ENCODE peak calls at places on chromosomes 2 and 18, in four cellular contexts. One of them, this sample, is unnamed.

GRCh38 chr2:1887915-1888314 is 143.6 kb upstream of the PXDN start:
- DNase-seq in GM20000: no peak
- DNase-seq in H7: peak
- DNase-seq in B cell: no peak
- DNase-seq in this sample: no peak

GRCh38 chr2:235373171-235373570 is 120.7 kb upstream of the AGAP1 start:
- DNase-seq in GM20000: no peak
- DNase-seq in H7: no peak
- DNase-seq in B cell: no peak
- DNase-seq in this sample: no peak

GRCh38 chr2:211144078-211144477 is 587.7 kb downstream of the CPS1 start:
- DNase-seq in GM20000: no peak
- DNase-seq in H7: no peak
- DNase-seq in B cell: no peak
- DNase-seq in this sample: no peak

GRCh38 chr2:71067567-71068217 is 756 bp upstream of the NAGK start:
- DNase-seq in GM20000: no peak
- DNase-seq in H7: peak
- DNase-seq in B cell: no peak
- DNase-seq in this sample: no peak

GRCh38 chr2:12051831-12052230 is 305.4 kb downstream of the LPIN1 start:
- DNase-seq in GM20000: no peak
- DNase-seq in H7: no peak
- DNase-seq in B cell: no peak
- DNase-seq in this sample: no peak

GRCh38 chr2:20217041-20217970 is 7.6 kb downstream of the SDC1 start:
- DNase-seq in GM20000: no peak
- DNase-seq in H7: no peak
- DNase-seq in B cell: no peak
- DNase-seq in this sample: peak

GRCh38 chr2:101442667-101443061 is 32.2 kb downstream of the RFX8 start:
- DNase-seq in GM20000: no peak
- DNase-seq in H7: peak
- DNase-seq in B cell: no peak
- DNase-seq in this sample: no peak

GRCh38 chr2:209762564-209762963 is 9.1 kb upstream of the UNC80 start:
- DNase-seq in GM20000: no peak
- DNase-seq in H7: no peak
- DNase-seq in B cell: no peak
- DNase-seq in this sample: no peak

GRCh38 chr18:66495844-66496243 is 108.0 kb downstream of the CDH19 start:
- DNase-seq in GM20000: peak
- DNase-seq in H7: peak
- DNase-seq in B cell: no peak
- DNase-seq in this sample: no peak

GRCh38 chr18:55152801-55153200 is 193.5 kb upstream of the CCDC68 start:
- DNase-seq in GM20000: no peak
- DNase-seq in H7: no peak
- DNase-seq in B cell: no peak
- DNase-seq in this sample: no peak

GRCh38 chr18:51522821-51523220 is 325.3 kb upstream of the MEX3C start:
- DNase-seq in GM20000: no peak
- DNase-seq in H7: no peak
- DNase-seq in B cell: no peak
- DNase-seq in this sample: no peak

GRCh38 chr2:50607746-50608145 is 424.2 kb downstream of the NRXN1 start:
- DNase-seq in GM20000: no peak
- DNase-seq in H7: no peak
- DNase-seq in B cell: no peak
- DNase-seq in this sample: no peak

GRCh38 chr2:214004463-214004862 is 406.4 kb upstream of the VWC2L start:
- DNase-seq in GM20000: no peak
- DNase-seq in H7: no peak
- DNase-seq in B cell: no peak
- DNase-seq in this sample: no peak

GRCh38 chr2:23760746-23761145 is 166.2 kb downstream of the ATAD2B start:
- DNase-seq in GM20000: no peak
- DNase-seq in H7: no peak
- DNase-seq in B cell: no peak
- DNase-seq in this sample: no peak

GRCh38 chr2:225932741-225933413 is 533.4 kb downstream of the NYAP2 start:
- DNase-seq in GM20000: no peak
- DNase-seq in H7: no peak
- DNase-seq in B cell: no peak
- DNase-seq in this sample: no peak

GRCh38 chr18:10374615-10375295 is 79.7 kb upstream of the APCDD1 start:
- DNase-seq in GM20000: no peak
- DNase-seq in H7: no peak
- DNase-seq in B cell: no peak
- DNase-seq in this sample: no peak

This sample was measured in aorta.